ENCODE peak calls at places on chromosomes 7 and 10, in seven cellular contexts. A is stomach; I is NCI-H1105; E is skeletal muscle cell; G is myocyte; B is activated CD4-positive, alpha-beta T cell treated with anti-CD3 and anti-CD28 coated beads, Interleukin-2, amount 50 U/mL, for 4 hours; Z is iris pigment epithelial cell. Y is an unnamed sample.
A peak's percentile ranks its signal among the peaks of the same experiment; 100 is the strongest.

GRCh38 chr10:60042959-60043358 is 136.6 kb upstream of the CCDC6 start:
- DNase-seq in E (no peak), A (no peak), G (no peak), Z (no peak), B (no peak), I (no peak), Y (peak; percentile 42)

GRCh38 chr7:155007947-155008346 is 5.0 kb upstream of the PAXIP1 start:
- DNase-seq in Z (no peak), E (no peak), G (peak; percentile 7), I (no peak), B (peak; percentile 10), A (no peak), Y (no peak)

GRCh38 chr7:15503603-15504280 is 58.1 kb downstream of the AGMO start:
- DNase-seq in A (no peak), B (no peak), I (no peak), Z (peak; percentile 7), G (peak; percentile 27), E (no peak), Y (peak; percentile 18)

GRCh38 chr10:76302936-76303656 is 871.7 kb downstream of the LRMDA start:
- DNase-seq in G (peak; percentile 43), A (no peak), B (no peak), E (no peak), I (no peak), Z (no peak), Y (peak; percentile 65)

GRCh38 chr10:788796-789748 is 99.6 kb upstream of the DIP2C start:
- DNase-seq in Z (peak; percentile 77), E (no peak), G (peak; percentile 87), I (no peak), B (peak; percentile 14), A (peak; percentile 83), Y (peak; percentile 62)

GRCh38 chr10:62862447-62862846 is 46.3 kb upstream of the EGR2 start:
- DNase-seq in Z (no peak), I (no peak), B (no peak), A (no peak), E (no peak), G (no peak), Y (no peak)

GRCh38 chr7:121591916-121592315 is 195.8 kb upstream of the FAM3C start:
- DNase-seq in Z (no peak), I (no peak), A (no peak), B (no peak), G (no peak), E (no peak), Y (no peak)

GRCh38 chr10:78316451-78316931 is 282.8 kb downstream of the RPS24 start:
- DNase-seq in G (peak; percentile 51), E (peak; percentile 31), A (no peak), I (no peak), Z (no peak), B (no peak), Y (no peak)

GRCh38 chr10:132690401-132690800 is 95.5 kb downstream of the NKX6-2 start:
- DNase-seq in G (no peak), Z (no peak), B (no peak), E (no peak), I (no peak), A (no peak), Y (no peak)

GRCh38 chr7:40604601-40605438 is 470.0 kb downstream of the SUGCT start:
- DNase-seq in Z (peak; percentile 63), A (peak; percentile 58), G (no peak), E (peak; percentile 7), B (no peak), I (peak; percentile 22), Y (peak; percentile 43)

GRCh38 chr7:127911968-127912511 is 119.2 kb downstream of the LRRC4 start:
- DNase-seq in G (no peak), B (no peak), I (no peak), Z (no peak), A (no peak), E (no peak), Y (no peak)

GRCh38 chr10:99711129-99711719 is 20.7 kb downstream of the COX15 start:
- DNase-seq in I (peak; percentile 13), A (peak; percentile 29), E (no peak), G (peak; percentile 71), Z (peak; percentile 71), B (no peak), Y (peak; percentile 69)

GRCh38 chr10:131461093-131461492 is 149.6 kb upstream of the TCERG1L start:
- DNase-seq in Z (no peak), I (no peak), E (no peak), G (no peak), B (no peak), A (no peak), Y (no peak)

GRCh38 chr7:30562909-30563308 is 31.8 kb upstream of the GARS1 start:
- DNase-seq in G (no peak), B (no peak), Z (no peak), A (no peak), E (no peak), I (no peak), Y (no peak)

GRCh38 chr7:5567810-5568209 is 144.2 kb upstream of the TNRC18 start:
- DNase-seq in Z (no peak), A (no peak), G (no peak), B (no peak), E (no peak), I (no peak), Y (no peak)

Y was measured in renal cortical epithelial cell.